ENCODE peak calls at places on chromosomes 7 and 10, in four cellular contexts. R is A549, D is SK-N-SH, J is GM12878. S is an unnamed sample.

GRCh38 chr7:155203882-155204691 is 93.6 kb upstream of the INSIG1 start:
- DNase-seq in R (no peak), J (no peak), D (no peak), S (no peak)

GRCh38 chr7:65983965-65984654 is 2.1 kb upstream of the GUSB start:
- DNase-seq in R (peak), J (no peak), D (no peak), S (no peak)

GRCh38 chr10:12448729-12449391 is 99.5 kb downstream of the CAMK1D start:
- DNase-seq in J (peak), R (peak), D (no peak), S (no peak)

GRCh38 chr7:16587785-16588184 is 57.8 kb downstream of the ANKMY2 start:
- DNase-seq in D (no peak), R (no peak), J (no peak), S (no peak)

GRCh38 chr10:92901819-92902234 is 53.5 kb downstream of the EXOC6 start:
- DNase-seq in D (no peak), R (no peak), J (peak), S (no peak)

GRCh38 chr10:125038637-125039036 is 96.7 kb downstream of the ZRANB1 start:
- DNase-seq in J (no peak), D (no peak), R (peak), S (peak)

GRCh38 chr7:82105463-82105862 is 335.6 kb upstream of the HGF start:
- DNase-seq in J (no peak), R (peak), D (no peak), S (no peak)

GRCh38 chr10:61175331-61175730 is 231.3 kb upstream of the RHOBTB1 start:
- DNase-seq in D (peak), R (no peak), J (no peak), S (no peak)

GRCh38 chr7:119733480-119733879 is 539.5 kb upstream of the KCND2 start:
- DNase-seq in J (no peak), R (no peak), D (no peak), S (no peak)

GRCh38 chr7:134819401-134819800 is 40.0 kb downstream of the CALD1 start:
- DNase-seq in J (no peak), R (no peak), D (no peak), S (no peak)
- TF ChIP-seq PBX3 in J (no peak), R (no peak), D (no peak), S (no peak)

GRCh38 chr10:58517071-58517470 is 4.4 kb downstream of the BICC1 start:
- DNase-seq in R (no peak), J (no peak), D (no peak), S (no peak)
- TF ChIP-seq PBX3 in R (no peak), J (no peak), D (no peak), S (no peak)

GRCh38 chr7:45710271-45711160 is 136.3 kb downstream of the ADCY1 start:
- DNase-seq in R (no peak), J (no peak), D (peak), S (no peak)

GRCh38 chr7:45708046-45708950 is 134.1 kb downstream of the ADCY1 start:
- DNase-seq in J (no peak), R (no peak), D (no peak), S (no peak)

GRCh38 chr7:45712057-45712689 is 138.0 kb downstream of the ADCY1 start:
- DNase-seq in R (no peak), D (peak), J (no peak), S (no peak)

GRCh38 chr7:45711161-45711490 is 137.0 kb downstream of the ADCY1 start:
- DNase-seq in J (no peak), R (no peak), D (peak), S (no peak)

GRCh38 chr7:45709168-45710034 is 135.2 kb downstream of the ADCY1 start:
- DNase-seq in D (no peak), R (no peak), J (no peak), S (no peak)
- TF ChIP-seq PBX3 in D (no peak), R (no peak), J (no peak), S (no peak)

GRCh38 chr10:13652860-13653259 is 66.1 kb downstream of the PRPF18 start:
- DNase-seq in J (no peak), D (no peak), R (no peak), S (no peak)

GRCh38 chr10:13648425-13648824 is 61.7 kb downstream of the PRPF18 start:
- DNase-seq in J (no peak), D (no peak), R (no peak), S (no peak)

GRCh38 chr10:13651969-13652720 is 65.4 kb downstream of the PRPF18 start:
- DNase-seq in R (no peak), D (no peak), J (no peak), S (no peak)

GRCh38 chr10:13649844-13650520 is 63.2 kb downstream of the PRPF18 start:
- DNase-seq in R (no peak), J (no peak), D (no peak), S (no peak)

GRCh38 chr10:13650961-13651360 is 64.2 kb downstream of the PRPF18 start:
- DNase-seq in J (no peak), D (peak), R (no peak), S (no peak)
- TF ChIP-seq PBX3 in J (no peak), D (no peak), R (no peak), S (no peak)

GRCh38 chr10:126502481-126502880 is 114.2 kb upstream of the ADAM12 start:
- DNase-seq in R (no peak), J (no peak), D (no peak), S (no peak)

GRCh38 chr10:126500866-126501265 is 112.6 kb upstream of the ADAM12 start:
- DNase-seq in R (no peak), D (no peak), J (no peak), S (no peak)

GRCh38 chr10:126500185-126500584 is 111.9 kb upstream of the ADAM12 start:
- DNase-seq in D (no peak), R (no peak), J (no peak), S (no peak)

GRCh38 chr10:126499744-126500143 is 111.5 kb upstream of the ADAM12 start:
- DNase-seq in D (no peak), J (no peak), R (no peak), S (no peak)

GRCh38 chr10:126501828-126502227 is 113.6 kb upstream of the ADAM12 start:
- DNase-seq in J (no peak), R (no peak), D (no peak), S (no peak)
- TF ChIP-seq PBX3 in J (no peak), R (no peak), D (no peak), S (no peak)

GRCh38 chr10:3750884-3751283 is 34.1 kb downstream of the KLF6 start:
- DNase-seq in J (no peak), R (no peak), D (no peak), S (no peak)
- TF ChIP-seq PBX3 in J (no peak), R (no peak), D (no peak), S (no peak)

DNA sequence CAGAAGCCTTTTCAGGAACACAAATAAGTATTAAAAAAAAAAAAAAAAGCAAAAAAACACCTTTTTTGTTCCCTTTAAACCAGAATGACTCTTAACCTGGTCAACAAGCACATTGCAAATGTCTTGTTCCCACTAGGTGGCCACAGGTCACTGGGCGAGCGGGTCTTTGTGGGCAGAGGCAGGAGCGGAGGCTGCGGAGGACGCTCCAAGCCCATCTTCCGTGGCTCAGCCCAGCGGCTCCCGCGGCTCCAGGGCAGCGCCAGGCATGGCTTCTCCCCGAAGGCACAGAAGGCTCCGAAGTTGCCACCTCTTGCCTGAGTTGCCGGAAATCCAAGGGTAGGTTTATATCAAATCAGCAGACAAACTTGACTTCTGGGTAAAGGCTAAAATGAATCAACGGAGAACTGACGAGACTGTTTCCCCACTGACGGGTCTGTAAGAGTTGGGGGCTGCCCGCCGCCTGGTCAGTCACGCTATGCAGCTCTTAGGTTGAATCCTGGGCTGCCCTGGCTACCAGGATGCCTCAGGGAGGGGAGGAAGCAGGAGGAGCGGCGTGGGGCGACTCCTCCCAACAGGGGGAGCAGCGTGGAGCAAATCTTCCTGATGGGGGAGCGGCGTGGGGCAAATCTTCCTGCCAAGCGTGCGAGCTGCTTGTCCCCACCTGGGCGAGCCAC is 144.5 kb downstream of the PTPRN2 start:
- DNase-seq in J (no peak), R (no peak), D (no peak), S (no peak)
- TF ChIP-seq PBX3 in J (no peak), R (no peak), D (no peak), S (no peak)

DNA sequence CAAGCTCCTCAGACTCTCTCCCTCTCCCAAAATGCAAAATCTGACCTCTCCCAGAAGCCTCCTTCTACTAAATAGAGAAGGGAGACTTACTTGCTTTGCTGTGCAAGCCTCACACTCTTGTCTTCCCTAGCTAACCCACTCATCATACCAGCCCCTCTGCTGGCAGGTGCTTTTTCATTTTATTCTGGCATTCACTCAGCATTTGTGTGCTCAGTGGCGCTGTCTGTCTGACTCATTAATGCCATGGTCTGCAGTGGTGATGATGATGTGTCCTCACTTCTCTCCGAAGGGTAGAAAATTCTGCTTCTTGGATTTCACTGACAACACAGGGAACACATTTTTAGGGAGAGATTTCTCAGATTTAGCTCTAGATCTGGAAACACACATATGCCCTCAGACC is 22.0 kb upstream of the BTRC start:
- DNase-seq in J (no peak), R (no peak), D (no peak), S (no peak)
- TF ChIP-seq PBX3 in J (no peak), R (no peak), D (no peak), S (no peak)

GRCh38 chr7:26143298-26144044 is 8.5 kb upstream of the NFE2L3 start:
- DNase-seq in D (no peak), R (peak), J (no peak), S (no peak)
- TF ChIP-seq PBX3 in D (no peak), R (no peak), J (no peak), S (no peak)

DNA sequence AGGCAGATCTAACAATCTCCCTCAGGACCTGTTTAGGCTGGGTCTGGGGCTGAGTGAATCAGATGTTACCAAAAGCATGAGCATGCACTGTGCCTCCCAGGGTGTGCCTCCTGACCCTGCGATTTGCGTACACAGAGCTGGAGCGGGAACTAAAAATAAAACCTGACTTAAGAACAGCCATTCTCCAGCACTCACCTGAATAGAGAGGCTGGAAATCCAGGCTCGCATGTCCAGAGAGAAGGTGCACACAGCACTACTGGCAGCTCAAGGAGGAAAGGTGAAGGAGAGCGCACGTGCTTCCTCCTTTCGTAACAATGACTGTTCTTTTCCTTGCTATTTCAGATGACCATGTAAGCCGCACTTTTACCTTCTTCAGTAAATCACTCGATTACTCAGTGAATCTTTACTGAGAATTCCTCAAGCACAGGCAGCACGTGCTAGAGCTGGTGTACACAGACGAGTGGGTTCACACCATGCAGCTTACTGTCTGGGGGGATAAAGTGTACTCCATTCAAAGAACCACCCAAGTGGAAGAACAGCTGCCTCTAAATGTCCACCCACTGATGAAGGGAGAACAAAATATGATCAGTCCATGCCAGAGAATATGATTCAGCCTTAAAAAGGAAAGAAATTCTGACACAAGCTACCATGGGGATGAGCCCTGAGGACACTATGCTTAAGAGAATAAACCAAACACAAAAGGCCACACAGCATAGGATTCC is 45.6 kb downstream of the SFMBT2 start:
- DNase-seq in D (no peak), R (no peak), J (no peak), S (no peak)
- TF ChIP-seq PBX3 in D (no peak), R (no peak), J (no peak), S (no peak)